ENCODE peak calls at places on chromosome 3, in five cellular contexts. One of them, this sample, is unnamed.

GRCh38 chr3:53999725-54000124 is 108.1 kb upstream of the SELENOK start:
- DNase-seq in Panc1: no peak
- DNase-seq in DND-41: no peak
- DNase-seq in sigmoid colon: no peak
- DNase-seq in choroid plexus epithelial cell: no peak
- DNase-seq in this sample: no peak

GRCh38 chr3:143806043-143806442 is 42.2 kb downstream of the SLC9A9 start:
- DNase-seq in sigmoid colon: no peak
- DNase-seq in DND-41: no peak
- DNase-seq in Panc1: no peak
- DNase-seq in choroid plexus epithelial cell: no peak
- DNase-seq in this sample: no peak

GRCh38 chr3:41265011-41265545 is 65.8 kb downstream of the CTNNB1 start:
- DNase-seq in choroid plexus epithelial cell: peak; percentile 70
- DNase-seq in Panc1: no peak
- DNase-seq in DND-41: no peak
- DNase-seq in sigmoid colon: no peak
- DNase-seq in this sample: no peak

GRCh38 chr3:1118074-1118473 is 25.2 kb downstream of the CNTN6 start:
- DNase-seq in Panc1: no peak
- DNase-seq in DND-41: no peak
- DNase-seq in choroid plexus epithelial cell: peak; percentile 77
- DNase-seq in sigmoid colon: no peak
- DNase-seq in this sample: no peak

GRCh38 chr3:72154391-72155300 is 369.7 kb upstream of the PROK2 start:
- DNase-seq in choroid plexus epithelial cell: no peak
- DNase-seq in sigmoid colon: no peak
- DNase-seq in Panc1: no peak
- DNase-seq in DND-41: no peak
- DNase-seq in this sample: no peak

GRCh38 chr3:192772495-192772894 is 45.2 kb upstream of the FGF12 start:
- DNase-seq in DND-41: no peak
- DNase-seq in Panc1: no peak
- DNase-seq in choroid plexus epithelial cell: peak; percentile 38
- DNase-seq in sigmoid colon: no peak
- DNase-seq in this sample: peak; percentile 20

GRCh38 chr3:67421912-67422311 is 232.5 kb downstream of the SUCLG2 start:
- DNase-seq in choroid plexus epithelial cell: no peak
- DNase-seq in Panc1: no peak
- DNase-seq in DND-41: no peak
- DNase-seq in sigmoid colon: no peak
- DNase-seq in this sample: no peak

GRCh38 chr3:65406470-65406869 is 632.2 kb downstream of the MAGI1 start:
- DNase-seq in sigmoid colon: no peak
- DNase-seq in choroid plexus epithelial cell: peak; percentile 58
- DNase-seq in Panc1: no peak
- DNase-seq in DND-41: no peak
- DNase-seq in this sample: peak; percentile 7

GRCh38 chr3:195823998-195824397 is 12.3 kb upstream of the MUC4 start:
- DNase-seq in sigmoid colon: no peak
- DNase-seq in choroid plexus epithelial cell: peak; percentile 24
- DNase-seq in DND-41: no peak
- DNase-seq in Panc1: no peak
- DNase-seq in this sample: no peak

GRCh38 chr3:157514371-157514919 is 11.2 kb upstream of the VEPH1 start:
- DNase-seq in choroid plexus epithelial cell: no peak
- DNase-seq in DND-41: no peak
- DNase-seq in sigmoid colon: no peak
- DNase-seq in Panc1: no peak
- DNase-seq in this sample: no peak

GRCh38 chr3:15768421-15769255 is 29.1 kb downstream of the ANKRD28 start:
- DNase-seq in choroid plexus epithelial cell: peak; percentile 97
- DNase-seq in Panc1: peak; percentile 83
- DNase-seq in sigmoid colon: no peak
- DNase-seq in DND-41: no peak
- DNase-seq in this sample: peak; percentile 92

GRCh38 chr3:25831578-25831977 is 41.7 kb downstream of the OXSM start:
- DNase-seq in choroid plexus epithelial cell: peak; percentile 75
- DNase-seq in sigmoid colon: no peak
- DNase-seq in Panc1: no peak
- DNase-seq in DND-41: peak; percentile 12
- DNase-seq in this sample: no peak

GRCh38 chr3:128794788-128795649 is 69.0 kb downstream of the RAB7A start:
- DNase-seq in choroid plexus epithelial cell: peak; percentile 79
- DNase-seq in sigmoid colon: peak; percentile 71
- DNase-seq in Panc1: peak; percentile 54
- DNase-seq in DND-41: peak; percentile 64
- DNase-seq in this sample: no peak

GRCh38 chr3:42051384-42052131 is 39.6 kb upstream of the TRAK1 start:
- DNase-seq in choroid plexus epithelial cell: no peak
- DNase-seq in Panc1: no peak
- DNase-seq in DND-41: no peak
- DNase-seq in sigmoid colon: peak; percentile 20
- DNase-seq in this sample: no peak

GRCh38 chr3:188780188-188781147 is 391.3 kb upstream of the TPRG1 start:
- DNase-seq in sigmoid colon: peak; percentile 74
- DNase-seq in Panc1: no peak
- DNase-seq in choroid plexus epithelial cell: peak; percentile 88
- DNase-seq in DND-41: no peak
- DNase-seq in this sample: no peak

GRCh38 chr3:22713936-22714335 is 489.2 kb upstream of the UBE2E2 start:
- DNase-seq in choroid plexus epithelial cell: peak; percentile 93
- DNase-seq in DND-41: no peak
- DNase-seq in sigmoid colon: no peak
- DNase-seq in Panc1: no peak
- DNase-seq in this sample: peak; percentile 40

GRCh38 chr3:50340404-50341329 is at the start of gene RASSF1:
- DNase-seq in choroid plexus epithelial cell: peak; percentile 65
- DNase-seq in sigmoid colon: peak; percentile 92
- DNase-seq in DND-41: peak; percentile 51
- DNase-seq in Panc1: no peak
- DNase-seq in this sample: no peak

GRCh38 chr3:125042725-125043406 is 12.9 kb downstream of the HEG1 start:
- DNase-seq in Panc1: no peak
- DNase-seq in choroid plexus epithelial cell: peak; percentile 61
- DNase-seq in DND-41: no peak
- DNase-seq in sigmoid colon: peak; percentile 78
- DNase-seq in this sample: no peak

GRCh38 chr3:128170866-128171516 is 17.7 kb downstream of the EEFSEC start:
- DNase-seq in DND-41: peak; percentile 22
- DNase-seq in Panc1: peak; percentile 36
- DNase-seq in sigmoid colon: peak; percentile 85
- DNase-seq in choroid plexus epithelial cell: peak; percentile 91
- DNase-seq in this sample: peak; percentile 52

GRCh38 chr3:15520185-15520584 is 1.3 kb downstream of the COLQ start:
- DNase-seq in choroid plexus epithelial cell: no peak
- DNase-seq in DND-41: no peak
- DNase-seq in Panc1: no peak
- DNase-seq in sigmoid colon: no peak
- DNase-seq in this sample: no peak

GRCh38 chr3:153978023-153978422 is 143.2 kb upstream of the ARHGEF26 start:
- DNase-seq in sigmoid colon: no peak
- DNase-seq in DND-41: no peak
- DNase-seq in Panc1: no peak
- DNase-seq in choroid plexus epithelial cell: no peak
- DNase-seq in this sample: no peak

GRCh38 chr3:195870442-195870841 is 37.9 kb downstream of the TNK2 start:
- DNase-seq in choroid plexus epithelial cell: no peak
- DNase-seq in DND-41: no peak
- DNase-seq in sigmoid colon: no peak
- DNase-seq in Panc1: no peak
- DNase-seq in this sample: no peak

GRCh38 chr3:127081001-127081720 is 98.2 kb downstream of the PLXNA1 start:
- DNase-seq in sigmoid colon: peak; percentile 32
- DNase-seq in Panc1: no peak
- DNase-seq in choroid plexus epithelial cell: no peak
- DNase-seq in DND-41: no peak
- DNase-seq in this sample: no peak

GRCh38 chr3:64161481-64161952 is 63.7 kb downstream of the PRICKLE2 start:
- DNase-seq in Panc1: no peak
- DNase-seq in choroid plexus epithelial cell: peak; percentile 12
- DNase-seq in DND-41: no peak
- DNase-seq in sigmoid colon: no peak
- DNase-seq in this sample: no peak

GRCh38 chr3:123069021-123069381 is 2.2 kb downstream of the PDIA5 start:
- DNase-seq in choroid plexus epithelial cell: no peak
- DNase-seq in sigmoid colon: no peak
- DNase-seq in Panc1: no peak
- DNase-seq in DND-41: no peak
- DNase-seq in this sample: no peak

GRCh38 chr3:64848822-64849221 is 161.0 kb upstream of the ADAMTS9 start:
- DNase-seq in choroid plexus epithelial cell: peak; percentile 85
- DNase-seq in sigmoid colon: no peak
- DNase-seq in DND-41: no peak
- DNase-seq in Panc1: no peak
- DNase-seq in this sample: no peak

GRCh38 chr3:39809181-39809994 is at the start of gene MYRIP:
- DNase-seq in DND-41: no peak
- DNase-seq in choroid plexus epithelial cell: peak; percentile 13
- DNase-seq in Panc1: no peak
- DNase-seq in sigmoid colon: peak; percentile 69
- DNase-seq in this sample: no peak

DNA sequence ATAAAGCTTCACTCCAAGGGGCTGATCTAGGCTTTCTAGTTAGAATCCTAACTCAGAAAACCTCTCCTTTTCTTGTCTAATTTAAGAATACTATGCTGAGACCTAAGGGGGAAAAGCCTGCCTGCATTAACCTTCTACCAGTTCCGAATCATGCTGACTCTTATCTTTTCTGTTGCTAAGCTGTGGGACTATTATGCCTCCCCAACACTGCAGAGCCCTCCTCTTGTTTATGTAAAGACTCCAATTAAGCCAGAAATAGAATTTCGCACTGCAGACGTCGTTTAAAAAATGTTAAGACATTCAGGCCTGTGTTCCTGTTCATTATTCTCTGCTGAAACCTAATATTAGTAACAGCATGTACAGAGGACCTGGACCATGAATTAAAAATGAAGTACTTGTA is 310.6 kb upstream of the ATP11B start:
- DNase-seq in Panc1: no peak
- DNase-seq in choroid plexus epithelial cell: no peak
- DNase-seq in sigmoid colon: no peak
- DNase-seq in DND-41: no peak
- DNase-seq in this sample: no peak
- H3K4me3 ChIP-seq in Panc1: no peak overlapping the region
- H3K4me3 ChIP-seq in choroid plexus epithelial cell: no peak overlapping the region
- H3K4me3 ChIP-seq in sigmoid colon: no peak overlapping the region
- H3K4me3 ChIP-seq in DND-41: no peak overlapping the region
- H3K4me3 ChIP-seq in this sample: no peak overlapping the region

GRCh38 chr3:160458151-160458550 is 8.6 kb upstream of the TRIM59 start:
- DNase-seq in Panc1: no peak
- DNase-seq in choroid plexus epithelial cell: no peak
- DNase-seq in sigmoid colon: no peak
- DNase-seq in DND-41: no peak
- DNase-seq in this sample: no peak
- TF ChIP-seq CTCF in Panc1: no peak
- TF ChIP-seq CTCF in choroid plexus epithelial cell: no peak
- TF ChIP-seq CTCF in sigmoid colon: no peak
- TF ChIP-seq CTCF in DND-41: no peak
- TF ChIP-seq CTCF in this sample: no peak

DNA sequence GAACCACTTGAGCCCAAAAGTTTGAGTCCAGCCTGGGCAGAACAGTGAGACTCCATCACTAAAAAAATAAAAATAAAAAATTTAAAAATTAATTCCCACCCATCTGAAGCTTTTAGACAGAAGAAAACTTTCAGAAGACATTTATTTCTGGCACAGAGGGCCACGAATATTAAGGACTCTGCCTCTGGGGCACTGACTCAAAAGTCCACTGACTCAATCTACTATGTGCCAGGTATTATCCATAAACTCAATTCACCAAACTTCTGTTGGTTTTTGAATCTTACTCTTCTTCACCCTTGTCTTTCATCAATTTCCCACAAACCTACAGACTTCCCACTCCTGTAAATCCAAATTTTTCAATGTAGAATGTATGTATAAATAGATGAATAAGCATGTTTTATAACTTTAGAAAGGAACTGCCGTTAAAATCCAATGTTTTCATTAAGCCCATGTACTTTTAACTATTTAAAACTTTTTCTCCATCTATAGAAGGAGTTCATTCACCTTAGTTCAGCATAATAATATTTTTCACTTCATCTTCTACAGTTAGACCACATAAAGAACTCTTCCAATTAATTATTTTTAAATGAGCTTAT is 19.9 kb downstream of the ATP13A3 start:
- DNase-seq in sigmoid colon: no peak
- DNase-seq in Panc1: no peak
- DNase-seq in DND-41: no peak
- DNase-seq in choroid plexus epithelial cell: no peak
- DNase-seq in this sample: no peak
- H3K4me3 ChIP-seq in sigmoid colon: no peak overlapping the region
- H3K4me3 ChIP-seq in Panc1: no peak overlapping the region
- H3K4me3 ChIP-seq in DND-41: no peak overlapping the region
- H3K4me3 ChIP-seq in choroid plexus epithelial cell: no peak overlapping the region
- H3K4me3 ChIP-seq in this sample: no peak overlapping the region

DNA sequence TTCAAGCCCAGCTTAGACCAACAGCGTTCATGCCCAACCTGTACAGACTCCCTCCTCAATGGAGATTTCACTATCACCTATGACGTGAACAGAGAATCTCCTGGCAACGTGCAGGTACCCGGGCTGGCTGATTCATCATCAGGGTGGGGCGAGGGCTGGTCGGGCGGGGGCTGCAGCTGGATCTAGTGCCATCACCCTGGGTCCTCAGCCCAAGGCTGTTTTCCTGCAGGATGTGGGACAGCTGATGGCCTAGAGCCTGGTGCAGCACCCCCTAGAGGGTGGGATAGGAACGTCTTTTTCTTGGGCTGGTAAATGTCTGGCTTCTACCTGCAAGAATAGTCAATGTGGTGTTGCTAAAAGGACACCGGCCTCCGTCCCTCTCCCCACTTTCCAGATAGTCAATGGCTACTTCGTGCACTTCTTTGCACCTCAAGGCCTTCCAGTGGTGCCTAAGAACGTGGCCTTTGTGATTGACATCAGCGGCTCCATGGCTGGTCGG is 4.4 kb downstream of the ITIH3 start:
- DNase-seq in DND-41: peak; percentile 35
- DNase-seq in sigmoid colon: no peak
- DNase-seq in Panc1: peak; percentile 5
- DNase-seq in choroid plexus epithelial cell: peak; percentile 19
- DNase-seq in this sample: no peak
- TF ChIP-seq CTCF in DND-41: peak; percentile 65
- TF ChIP-seq CTCF in sigmoid colon: no peak
- TF ChIP-seq CTCF in Panc1: no peak
- TF ChIP-seq CTCF in choroid plexus epithelial cell: peak; percentile 60
- TF ChIP-seq CTCF in this sample: peak; percentile 42